ENCODE peak calls at places on chromosomes 5 and 9, in six cellular contexts. Z is fibroblast of the aortic adventitia; H is heart left ventricle; M is fibroblast of lung; P is CD8-positive, alpha-beta T cell; J is GM12864. G is an unnamed sample.

GRCh38 chr5:79955496-79956172 is 35.4 kb downstream of the MTX3 start:
- DNase-seq in Z (no peak), H (no peak), M (no peak), P (no peak), J (no peak), G (no peak)

GRCh38 chr5:133934822-133935793 is 33.3 kb downstream of the C5orf15 start:
- DNase-seq in Z (no peak), H (no peak), M (no peak), P (no peak), J (no peak), G (no peak)

GRCh38 chr9:107881625-107882300 is 392.2 kb upstream of the KLF4 start:
- DNase-seq in Z (peak; percentile 87), H (no peak), M (peak; percentile 47), P (no peak), J (no peak), G (peak; percentile 39)

GRCh38 chr5:12292610-12293204 is 388.5 kb upstream of the CTNND2 start:
- DNase-seq in Z (no peak), H (no peak), M (peak; percentile 20), P (no peak), J (no peak), G (no peak)

GRCh38 chr5:115766608-115767007 is 49.9 kb downstream of the CDO1 start:
- DNase-seq in Z (no peak), H (no peak), M (no peak), P (no peak), J (no peak), G (no peak)

GRCh38 chr9:93682155-93682968 is 106.0 kb downstream of the PHF2 start:
- DNase-seq in Z (peak; percentile 57), H (peak; percentile 60), M (peak; percentile 15), P (peak; percentile 27), J (no peak), G (peak; percentile 58)

GRCh38 chr5:96601811-96602244 is 60.3 kb upstream of the CAST start:
- DNase-seq in Z (peak; percentile 80), H (no peak), M (peak; percentile 49), P (no peak), J (peak; percentile 34), G (peak; percentile 85)

GRCh38 chr5:104774372-104774771 is 1211.8 kb upstream of the NUDT12 start:
- DNase-seq in Z (no peak), H (no peak), M (no peak), P (no peak), J (no peak), G (no peak)

GRCh38 chr9:34869390-34869789 is 88.7 kb upstream of the PHF24 start:
- DNase-seq in Z (peak; percentile 40), H (no peak), M (peak; percentile 20), P (no peak), J (no peak), G (peak; percentile 60)

GRCh38 chr9:132509921-132510874 is 72.2 kb upstream of the BARHL1 start:
- DNase-seq in Z (peak; percentile 9), H (no peak), M (no peak), P (no peak), J (no peak), G (peak; percentile 8)
- H3K4me3 ChIP-seq in Z (no peak overlapping the region), H (no peak overlapping the region), M (no peak overlapping the region), P (no peak overlapping the region), J (no peak overlapping the region), G (no peak overlapping the region)

GRCh38 chr5:10364186-10364689 is 10.7 kb downstream of the MARCHF6 start:
- DNase-seq in Z (no peak), H (no peak), M (no peak), P (no peak), J (no peak), G (no peak)
- TF ChIP-seq CTCF in Z (no peak), H (no peak), M (no peak), P (no peak), J (peak; percentile 44), G (no peak)

GRCh38 chr9:111914749-111915424 is 18.3 kb downstream of the UGCG start:
- DNase-seq in Z (peak; percentile 59), H (no peak), M (no peak), P (no peak), J (no peak), G (peak; percentile 64)
- H3K4me3 ChIP-seq in Z (no peak overlapping the region), H (no peak overlapping the region), M (no peak overlapping the region), P (no peak overlapping the region), J (peak overlapping the region; percentile 1), G (no peak overlapping the region)

GRCh38 chr9:120358877-120359276 is 221.1 kb downstream of the CDK5RAP2 start:
- DNase-seq in Z (no peak), H (no peak), M (no peak), P (no peak), J (no peak), G (no peak)
- TF ChIP-seq CTCF in Z (no peak), H (no peak), M (no peak), P (no peak), J (no peak), G (no peak)

GRCh38 chr5:131541766-131542165 is 93.3 kb downstream of the RAPGEF6 start:
- DNase-seq in Z (peak; percentile 78), H (no peak), M (peak; percentile 13), P (no peak), J (no peak), G (peak; percentile 68)

GRCh38 chr5:131548190-131548589 is 86.8 kb downstream of the RAPGEF6 start:
- DNase-seq in Z (no peak), H (no peak), M (no peak), P (no peak), J (no peak), G (no peak)

GRCh38 chr5:131542723-131543122 is 92.3 kb downstream of the RAPGEF6 start:
- DNase-seq in Z (no peak), H (no peak), M (no peak), P (no peak), J (no peak), G (no peak)

GRCh38 chr5:131550606-131551005 is 84.4 kb downstream of the RAPGEF6 start:
- DNase-seq in Z (no peak), H (no peak), M (no peak), P (no peak), J (no peak), G (no peak)

DNA sequence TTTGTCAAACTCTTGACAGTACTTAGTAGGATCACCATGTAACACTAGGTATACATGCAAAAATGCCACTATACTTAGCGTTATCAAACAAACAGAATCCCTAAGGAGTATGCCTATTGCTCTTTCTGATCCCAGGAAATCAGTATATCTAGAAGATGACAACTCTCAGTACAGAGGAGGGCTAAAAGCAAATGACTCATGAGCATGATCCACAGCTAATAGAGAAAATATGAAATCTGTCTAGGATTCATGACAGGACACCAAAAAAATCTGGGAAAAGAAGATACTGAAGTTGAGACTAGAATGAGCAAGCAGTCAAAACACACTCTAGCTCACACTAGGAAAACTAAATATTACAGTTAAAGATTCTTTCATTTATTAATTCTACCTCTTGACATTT is 89.2 kb downstream of the RAPGEF6 start:
- DNase-seq in Z (peak; percentile 59), H (no peak), M (peak; percentile 72), P (no peak), J (no peak), G (peak; percentile 39)
- H3K4me3 ChIP-seq in Z (no peak overlapping the region), H (no peak overlapping the region), M (no peak overlapping the region), P (peak overlapping the region; percentile 51), J (no peak overlapping the region), G (no peak overlapping the region)

GRCh38 chr5:141825836-141826560 is 52.2 kb downstream of the PCDH1 start:
- DNase-seq in Z (no peak), H (no peak), M (no peak), P (no peak), J (no peak), G (no peak)
- TF ChIP-seq CTCF in Z (peak; percentile 35), H (peak; percentile 12), M (peak; percentile 32), P (no peak), J (peak; percentile 45), G (peak; percentile 43)

GRCh38 chr9:76465442-76466298 is 6.7 kb downstream of the GCNT1 start:
- DNase-seq in Z (no peak), H (no peak), M (no peak), P (no peak), J (no peak), G (no peak)
- H3K4me3 ChIP-seq in Z (no peak overlapping the region), H (no peak overlapping the region), M (no peak overlapping the region), P (no peak overlapping the region), J (no peak overlapping the region), G (no peak overlapping the region)

DNA sequence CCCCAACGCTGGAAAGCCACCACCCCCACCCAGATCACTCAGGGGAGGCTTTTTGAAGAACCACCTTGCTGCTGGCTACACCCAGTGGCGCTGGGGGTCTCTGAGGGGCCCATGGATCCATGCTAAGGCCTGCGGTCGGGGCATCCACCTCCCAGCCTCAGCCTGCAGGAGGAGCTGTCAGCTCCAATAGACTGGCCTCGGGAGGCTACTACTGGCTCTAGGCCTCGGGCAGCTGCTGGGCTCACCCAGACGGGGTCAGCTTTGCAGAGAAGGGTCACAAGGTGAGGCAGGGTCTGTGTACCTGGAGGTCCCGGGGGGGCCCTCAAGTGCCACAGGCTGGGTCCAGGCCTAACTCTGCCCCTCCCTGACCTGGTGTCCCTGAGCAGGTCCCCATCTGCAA is 193.7 kb downstream of the OLFM1 start:
- DNase-seq in Z (no peak), H (no peak), M (no peak), P (no peak), J (no peak), G (no peak)
- TF ChIP-seq CTCF in Z (no peak), H (no peak), M (no peak), P (no peak), J (peak; percentile 12), G (no peak)

GRCh38 chr5:31755299-31756053 is 116.5 kb downstream of the PDZD2 start:
- DNase-seq in Z (no peak), H (no peak), M (no peak), P (no peak), J (no peak), G (no peak)

GRCh38 chr5:31759925-31760324 is 121.0 kb downstream of the PDZD2 start:
- DNase-seq in Z (no peak), H (no peak), M (no peak), P (no peak), J (no peak), G (no peak)

GRCh38 chr5:31758803-31759425 is 120.0 kb downstream of the PDZD2 start:
- DNase-seq in Z (no peak), H (no peak), M (no peak), P (no peak), J (no peak), G (no peak)

GRCh38 chr5:31753700-31754461 is 115.0 kb downstream of the PDZD2 start:
- DNase-seq in Z (no peak), H (no peak), M (no peak), P (no peak), J (no peak), G (no peak)

GRCh38 chr5:31757813-31758212 is 118.9 kb downstream of the PDZD2 start:
- DNase-seq in Z (no peak), H (no peak), M (no peak), P (no peak), J (no peak), G (no peak)
- H3K4me3 ChIP-seq in Z (no peak overlapping the region), H (no peak overlapping the region), M (no peak overlapping the region), P (no peak overlapping the region), J (no peak overlapping the region), G (no peak overlapping the region)

GRCh38 chr5:88979244-88979643 is 96.3 kb upstream of the MEF2C start:
- DNase-seq in Z (peak; percentile 41), H (no peak), M (peak; percentile 59), P (no peak), J (peak; percentile 19), G (peak; percentile 13)
- TF ChIP-seq CTCF in Z (no peak), H (no peak), M (no peak), P (no peak), J (no peak), G (no peak)